ENCODE peak calls at places on chromosomes 12 and 14, in four cellular contexts. C, Q, D and W are unnamed samples.

GRCh38 chr12:108548954-108549521 is 11.9 kb downstream of the SART3 start:
- DNase-seq in C (no peak), Q (no peak), D (no peak), W (no peak)

GRCh38 chr12:116656371-116656770 is 81.5 kb downstream of the SPRING1 start:
- DNase-seq in C (no peak), Q (no peak), D (no peak), W (no peak)

GRCh38 chr14:93898081-93898611 is 29.0 kb upstream of the FAM181A start:
- DNase-seq in C (no peak), Q (no peak), D (peak), W (no peak)

GRCh38 chr12:25248137-25248536 is 2.6 kb downstream of the KRAS start:
- DNase-seq in C (no peak), Q (no peak), D (no peak), W (peak)

GRCh38 chr14:21057803-21058675 is at the start of gene RNASE8:
- DNase-seq in C (no peak), Q (no peak), D (no peak), W (no peak)

GRCh38 chr14:99055816-99056215 is 216.2 kb downstream of the BCL11B start:
- DNase-seq in C (no peak), Q (no peak), D (no peak), W (no peak)

GRCh38 chr14:104248203-104249055 is 110.0 kb downstream of the KIF26A start:
- DNase-seq in C (no peak), Q (peak), D (no peak), W (no peak)

GRCh38 chr14:89011727-89012271 is 187.3 kb downstream of the TTC8 start:
- DNase-seq in C (peak), Q (no peak), D (no peak), W (no peak)

GRCh38 chr14:63328787-63329737 is 10.3 kb upstream of the GPHB5 start:
- DNase-seq in C (no peak), Q (no peak), D (no peak), W (no peak)

GRCh38 chr14:66401447-66402095 is 84.6 kb upstream of the CCDC196 start:
- DNase-seq in C (no peak), Q (peak), D (peak), W (no peak)

GRCh38 chr12:68405292-68405900 is 73.2 kb upstream of the MDM1 start:
- DNase-seq in C (no peak), Q (no peak), D (no peak), W (no peak)

GRCh38 chr12:125140918-125141573 is 75.8 kb downstream of the AACS start:
- DNase-seq in C (no peak), Q (no peak), D (no peak), W (no peak)

GRCh38 chr12:78562358-78563205 is 302.0 kb upstream of the SYT1 start:
- DNase-seq in C (peak), Q (no peak), D (peak), W (no peak)

GRCh38 chr12:43288666-43289065 is 263.3 kb downstream of the ADAMTS20 start:
- DNase-seq in C (peak), Q (no peak), D (no peak), W (no peak)

GRCh38 chr14:58705066-58705465 is 67.3 kb downstream of the DACT1 start:
- DNase-seq in C (no peak), Q (peak), D (no peak), W (no peak)

GRCh38 chr12:128761305-128761880 is 62.4 kb downstream of the SLC15A4 start:
- DNase-seq in C (no peak), Q (no peak), D (no peak), W (no peak)

GRCh38 chr12:43255642-43256041 is 296.4 kb downstream of the ADAMTS20 start:
- DNase-seq in C (no peak), Q (peak), D (no peak), W (no peak)

GRCh38 chr12:129202109-129202814 is 349.0 kb downstream of the GLT1D1 start:
- DNase-seq in C (peak), Q (no peak), D (no peak), W (no peak)

GRCh38 chr14:54344445-54344844 is 52.4 kb upstream of the CDKN3 start:
- DNase-seq in C (peak), Q (no peak), D (no peak), W (no peak)

GRCh38 chr14:97441740-97442362 is 644.7 kb downstream of the VRK1 start:
- DNase-seq in C (no peak), Q (no peak), D (no peak), W (no peak)

GRCh38 chr14:55533960-55534359 is 46.0 kb upstream of the KTN1 start:
- DNase-seq in C (no peak), Q (no peak), D (no peak), W (no peak)

GRCh38 chr12:82687020-82687951 is 580 bp downstream of the TMTC2 start:
- DNase-seq in C (peak), Q (no peak), D (no peak), W (peak)

GRCh38 chr14:36515896-36516718 is 3.9 kb downstream of the NKX2-1 start:
- DNase-seq in C (no peak), Q (peak), D (no peak), W (no peak)

GRCh38 chr14:30165255-30165654 is 237.6 kb upstream of the PRKD1 start:
- DNase-seq in C (no peak), Q (no peak), D (no peak), W (no peak)

GRCh38 chr12:14431990-14432389 is 66.5 kb downstream of the ATF7IP start:
- DNase-seq in C (no peak), Q (no peak), D (no peak), W (no peak)

GRCh38 chr14:101774006-101774755 is 12.7 kb downstream of the PPP2R5C start:
- DNase-seq in C (no peak), Q (no peak), D (no peak), W (no peak)

GRCh38 chr12:92717202-92717601 is 14.4 kb downstream of the PLEKHG7 start:
- DNase-seq in C (peak), Q (peak), D (no peak), W (peak)

GRCh38 chr14:90663680-90664079 is 152.6 kb downstream of the TTC7B start:
- DNase-seq in C (no peak), Q (no peak), D (no peak), W (no peak)

GRCh38 chr14:68820119-68820518 is 27.3 kb upstream of the ZFP36L1 start:
- DNase-seq in C (no peak), Q (peak), D (no peak), W (no peak)
- TF ChIP-seq MAX in C (no peak), Q (no peak), D (no peak), W (no peak)

GRCh38 chr12:66055837-66056319 is 74.7 kb downstream of the LLPH start:
- DNase-seq in C (no peak), Q (no peak), D (peak), W (no peak)
- TF ChIP-seq FOXJ3 in C (no peak), Q (no peak), D (no peak), W (no peak)

GRCh38 chr14:22812744-22813143 is 2.5 kb downstream of the SLC7A7 start:
- DNase-seq in C (no peak), Q (no peak), D (no peak), W (peak)
- TF ChIP-seq MAX in C (no peak), Q (no peak), D (no peak), W (no peak)

DNA sequence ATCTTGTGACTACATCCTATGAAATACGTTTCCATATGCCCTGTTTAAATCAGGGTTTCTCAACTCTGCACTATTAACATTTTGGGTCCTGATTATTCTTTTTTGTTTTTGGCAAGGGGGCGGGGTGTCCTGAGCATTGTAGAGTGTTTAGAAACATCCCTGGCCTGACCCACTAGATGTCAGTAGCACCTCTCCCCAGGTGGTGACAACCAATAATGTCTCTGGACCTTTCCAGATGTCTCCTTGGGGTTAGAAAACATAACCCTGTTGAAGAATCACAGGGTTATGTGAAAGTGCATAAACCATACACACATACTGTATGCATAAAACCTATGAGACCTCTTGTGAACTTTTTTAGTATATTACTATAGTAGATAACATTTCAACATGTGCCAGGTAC is 1.4 kb downstream of the ACAD10 start:
- DNase-seq in C (peak), Q (peak), D (peak), W (no peak)
- TF ChIP-seq FOXJ3 in C (no peak), Q (no peak), D (no peak), W (no peak)

GRCh38 chr12:40208707-40209106 is 16.1 kb upstream of the LRRK2 start:
- DNase-seq in C (no peak), Q (no peak), D (no peak), W (no peak)
- TF ChIP-seq MAX in C (no peak), Q (no peak), D (no peak), W (no peak)

GRCh38 chr14:68561531-68562007 is 231.3 kb downstream of the ZFP36L1 start:
- DNase-seq in C (no peak), Q (no peak), D (peak), W (no peak)
- TF ChIP-seq FOXJ3 in C (no peak), Q (no peak), D (no peak), W (no peak)

GRCh38 chr12:56337753-56338221 is 897 bp upstream of the IL23A start:
- DNase-seq in C (no peak), Q (no peak), D (no peak), W (no peak)

GRCh38 chr12:56333679-56334489 is at the start of gene PAN2:
- DNase-seq in C (peak), Q (peak), D (peak), W (peak)

GRCh38 chr12:56334490-56334793 is 642 bp upstream of the PAN2 start:
- DNase-seq in C (no peak), Q (no peak), D (no peak), W (no peak)

GRCh38 chr12:56338643-56339422 is at the start of gene IL23A:
- DNase-seq in C (no peak), Q (no peak), D (no peak), W (peak)

DNA sequence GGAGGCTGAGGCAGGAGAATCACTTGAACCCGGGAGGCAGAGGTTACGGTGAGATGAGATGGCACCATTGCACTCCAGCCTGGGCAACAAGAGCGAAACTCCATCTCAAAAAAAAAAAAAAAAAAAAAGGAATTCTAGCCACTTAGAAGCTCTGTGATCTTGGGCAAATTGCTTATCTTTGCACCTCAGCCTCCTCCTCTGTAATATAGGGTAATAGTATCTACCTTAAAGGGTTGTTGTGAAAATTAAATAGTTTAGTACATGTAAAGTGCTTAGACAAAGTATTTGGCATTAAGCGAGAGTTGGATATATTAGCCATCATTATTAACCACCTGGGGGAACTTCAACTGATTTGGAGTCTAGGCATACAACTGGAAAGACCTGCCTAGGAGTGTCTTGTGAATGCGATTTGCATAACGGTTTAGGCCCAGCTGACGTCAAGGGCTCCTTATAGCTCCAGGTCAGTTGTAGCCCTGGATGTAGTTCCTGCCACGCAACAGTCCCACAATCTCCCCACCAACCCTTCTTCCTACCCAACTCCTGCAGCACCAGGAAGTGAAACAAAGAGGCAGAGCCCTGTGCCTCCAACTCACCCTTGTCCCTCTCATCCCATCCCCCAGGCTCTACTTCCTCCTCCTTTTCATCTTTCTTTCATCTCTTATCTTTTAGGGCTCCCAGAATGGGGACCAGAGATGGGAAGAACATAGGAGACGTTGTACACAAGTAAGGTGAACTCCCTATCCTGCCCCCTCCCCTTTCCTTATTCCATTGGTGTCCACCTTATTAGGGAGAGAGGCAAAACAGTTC is 2.1 kb upstream of the IL23A start:
- DNase-seq in C (peak), Q (no peak), D (no peak), W (no peak)
- TF ChIP-seq MAX in C (no peak), Q (no peak), D (no peak), W (no peak)

DNA sequence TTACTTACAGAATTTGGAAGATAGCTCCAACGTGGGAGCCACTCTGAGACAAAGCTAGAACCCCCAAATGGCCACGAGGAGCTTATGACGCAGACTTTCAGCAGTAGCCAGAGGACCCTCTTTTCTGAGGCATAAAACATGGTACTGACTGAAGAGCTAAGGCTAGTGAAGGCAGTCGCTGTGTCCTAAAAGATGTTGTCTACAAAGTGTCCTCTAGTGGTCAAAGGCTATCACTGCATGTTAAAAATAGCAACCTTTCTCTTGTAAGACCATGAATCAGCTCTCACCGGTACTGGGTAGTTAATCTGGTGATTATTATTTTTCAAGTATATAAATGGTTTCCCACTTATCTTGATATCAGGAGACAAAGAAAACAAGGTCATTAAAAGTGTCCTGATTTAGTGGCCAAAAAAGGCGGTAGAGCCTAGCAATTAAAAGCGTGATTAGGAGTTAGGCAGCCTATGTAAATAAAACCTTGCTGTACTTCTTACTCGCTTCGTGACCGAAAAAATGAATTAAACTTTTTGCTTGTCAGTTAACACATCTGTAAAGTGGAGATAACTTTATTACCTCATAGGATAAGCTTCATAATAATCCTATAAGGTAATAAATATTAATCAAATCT is 47.0 kb upstream of the LGR5 start:
- DNase-seq in C (peak), Q (peak), D (peak), W (no peak)
- TF ChIP-seq FOXJ3 in C (no peak), Q (no peak), D (no peak), W (no peak)

GRCh38 chr14:51554339-51554920 is 97.3 kb upstream of the FRMD6 start:
- DNase-seq in C (no peak), Q (no peak), D (no peak), W (no peak)
- TF ChIP-seq MAX in C (no peak), Q (no peak), D (no peak), W (no peak)

DNA sequence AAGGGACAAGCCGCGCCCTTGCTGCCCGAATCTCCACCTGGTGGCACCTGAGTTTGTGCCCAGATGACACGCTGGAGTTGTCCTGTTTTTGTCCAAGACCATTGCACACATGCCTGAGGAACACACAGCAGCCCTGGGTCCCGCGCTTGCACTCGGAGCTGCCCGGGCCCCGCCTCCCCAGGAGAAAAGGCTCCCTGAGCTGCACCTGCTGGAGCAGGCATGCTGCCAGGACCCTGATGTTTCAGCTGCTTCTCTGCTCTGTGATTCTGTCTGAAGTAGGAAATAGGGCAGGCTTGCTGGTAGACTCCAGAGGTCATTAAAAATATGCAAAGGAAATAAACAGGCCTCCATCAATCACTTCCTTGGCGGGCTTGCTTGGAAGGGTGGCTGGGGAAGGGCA is 271.6 kb downstream of the CACNA1C start:
- DNase-seq in C (no peak), Q (no peak), D (no peak), W (no peak)
- TF ChIP-seq FOXJ3 in C (no peak), Q (no peak), D (no peak), W (no peak)